ENCODE peak calls at places on chromosomes 6 and 20, in eight cellular contexts. J, X, B, C, F, O, W and L are unnamed samples.

GRCh38 chr6:17429381-17430061 is 36.1 kb downstream of the CAP2 start:
- DNase-seq in J (no peak), X (no peak), B (no peak), C (no peak), F (no peak), O (no peak), W (no peak), L (no peak)

GRCh38 chr6:95203153-95203754 is 374.1 kb upstream of the MANEA start:
- DNase-seq in J (peak; percentile 31), X (peak; percentile 52), B (peak; percentile 40), C (peak; percentile 55), F (no peak), O (no peak), W (no peak), L (no peak)

GRCh38 chr6:42224222-42225042 is 6.8 kb upstream of the MRPS10 start:
- DNase-seq in J (peak; percentile 30), X (peak; percentile 93), B (no peak), C (peak; percentile 100), F (no peak), O (no peak), W (no peak), L (peak; percentile 78)

GRCh38 chr20:62660768-62661167 is 18.5 kb downstream of the SLCO4A1 start:
- DNase-seq in J (no peak), X (no peak), B (no peak), C (no peak), F (no peak), O (no peak), W (no peak), L (no peak)

GRCh38 chr6:162260024-162260423 is 467.5 kb downstream of the PRKN start:
- DNase-seq in J (no peak), X (no peak), B (no peak), C (no peak), F (no peak), O (no peak), W (no peak), L (no peak)

GRCh38 chr20:20034486-20034885 is 17.3 kb downstream of the NAA20 start:
- DNase-seq in J (no peak), X (no peak), B (no peak), C (no peak), F (no peak), O (no peak), W (no peak), L (no peak)

GRCh38 chr6:4134841-4135664 is at the start of gene ECI2:
- DNase-seq in J (no peak), X (peak; percentile 65), B (peak; percentile 64), C (peak; percentile 45), F (no peak), O (peak; percentile 62), W (peak; percentile 88), L (peak; percentile 81)

GRCh38 chr6:150134280-150134920 is 8.4 kb upstream of the PPP1R14C start:
- DNase-seq in J (no peak), X (no peak), B (no peak), C (no peak), F (no peak), O (no peak), W (no peak), L (no peak)

GRCh38 chr6:27669278-27669797 is 196.4 kb upstream of the ZNF184 start:
- DNase-seq in J (no peak), X (peak; percentile 29), B (no peak), C (peak; percentile 21), F (no peak), O (no peak), W (no peak), L (no peak)

GRCh38 chr6:158008894-158009891 is 27.5 kb downstream of the SYNJ2 start:
- DNase-seq in J (peak; percentile 93), X (peak; percentile 81), B (no peak), C (no peak), F (no peak), O (peak; percentile 73), W (no peak), L (no peak)

GRCh38 chr20:44079968-44080560 is 106.9 kb downstream of the JPH2 start:
- DNase-seq in J (no peak), X (no peak), B (peak; percentile 74), C (no peak), F (no peak), O (no peak), W (no peak), L (no peak)

GRCh38 chr20:8476023-8476422 is 344.0 kb downstream of the PLCB1 start:
- DNase-seq in J (no peak), X (no peak), B (no peak), C (peak; percentile 11), F (no peak), O (no peak), W (no peak), L (no peak)

GRCh38 chr6:90413396-90413795 is 116.8 kb upstream of the BACH2 start:
- DNase-seq in J (no peak), X (no peak), B (no peak), C (no peak), F (no peak), O (no peak), W (no peak), L (no peak)

GRCh38 chr6:166365806-166366205 is 16.9 kb downstream of the MPC1 start:
- DNase-seq in J (no peak), X (no peak), B (peak; percentile 7), C (no peak), F (no peak), O (no peak), W (no peak), L (no peak)

GRCh38 chr6:86456786-86457185 is 480.5 kb upstream of the HTR1E start:
- DNase-seq in J (no peak), X (no peak), B (no peak), C (no peak), F (no peak), O (no peak), W (no peak), L (no peak)

GRCh38 chr6:137165375-137166246 is 7.8 kb downstream of the IL22RA2 start:
- DNase-seq in J (no peak), X (peak; percentile 72), B (peak; percentile 73), C (peak; percentile 7), F (no peak), O (no peak), W (no peak), L (peak; percentile 66)

GRCh38 chr20:64181391-64181790 is 17.1 kb downstream of the MYT1 start:
- DNase-seq in J (no peak), X (no peak), B (no peak), C (no peak), F (no peak), O (no peak), W (no peak), L (no peak)